ENCODE peak calls at places on chromosomes 6 and 20, in six cellular contexts. D, I, F, V, L and C are unnamed samples.

GRCh38 chr6:11712760-11713159 is 65.8 kb downstream of the ADTRP start:
- DNase-seq in D (no peak), V (no peak), I (peak), L (no peak), F (no peak), C (no peak)

GRCh38 chr6:17630511-17631073 is 30.5 kb downstream of the FAM8A1 start:
- DNase-seq in V (no peak), D (no peak), F (no peak), I (no peak), L (no peak), C (no peak)

GRCh38 chr20:25499855-25500434 is 85.4 kb downstream of the NINL start:
- DNase-seq in I (no peak), L (no peak), F (no peak), D (no peak), V (no peak), C (no peak)

GRCh38 chr6:89611666-89612065 is 26.9 kb downstream of the LYRM2 start:
- DNase-seq in L (no peak), F (no peak), V (no peak), I (no peak), D (no peak), C (peak)

GRCh38 chr6:131073577-131073976 is 10.5 kb upstream of the EPB41L2 start:
- DNase-seq in F (no peak), D (no peak), V (no peak), I (peak), L (no peak), C (no peak)

GRCh38 chr6:131430531-131430930 is 142.5 kb upstream of the ARG1 start:
- DNase-seq in I (no peak), D (no peak), V (no peak), F (no peak), L (no peak), C (no peak)

GRCh38 chr6:35300848-35301247 is 3.2 kb downstream of the DEF6 start:
- DNase-seq in F (no peak), L (no peak), D (no peak), I (peak), V (no peak), C (no peak)

GRCh38 chr20:23088891-23089290 is 2.8 kb upstream of the CD93 start:
- DNase-seq in I (no peak), V (no peak), F (no peak), L (no peak), D (no peak), C (no peak)

GRCh38 chr6:169891846-169892245 is 140.4 kb downstream of the ERMARD start:
- DNase-seq in D (no peak), V (no peak), L (no peak), I (no peak), F (no peak), C (no peak)

GRCh38 chr20:63947638-63948456 is 8.4 kb downstream of the UCKL1 start:
- DNase-seq in F (no peak), V (peak), L (no peak), I (peak), D (peak), C (no peak)

GRCh38 chr6:136728033-136728939 is 64.0 kb downstream of the MAP3K5 start:
- DNase-seq in V (no peak), L (no peak), D (no peak), I (no peak), F (no peak), C (no peak)

GRCh38 chr6:43891072-43891870 is 121.3 kb downstream of the VEGFA start:
- DNase-seq in F (no peak), D (no peak), I (no peak), L (no peak), V (no peak), C (no peak)

GRCh38 chr6:35568967-35569606 is 56.4 kb upstream of the TULP1 start:
- DNase-seq in V (peak), L (peak), I (peak), D (peak), F (peak), C (peak)

GRCh38 chr6:4299476-4299875 is 164.1 kb upstream of the ECI2 start:
- DNase-seq in F (no peak), L (no peak), D (no peak), I (no peak), V (no peak), C (no peak)

GRCh38 chr6:148972481-148972880 is 225.7 kb downstream of the UST start:
- DNase-seq in L (no peak), F (no peak), D (peak), V (no peak), I (peak), C (no peak)

GRCh38 chr6:30896541-30896940 is 11.5 kb upstream of the GTF2H4 start:
- DNase-seq in V (no peak), L (no peak), I (no peak), D (no peak), F (no peak), C (no peak)

GRCh38 chr6:34386316-34387137 is 5.9 kb downstream of the NUDT3 start:
- DNase-seq in D (no peak), F (no peak), L (peak), V (no peak), I (no peak), C (no peak)

GRCh38 chr20:62736407-62737071 is 27.9 kb downstream of the NTSR1 start:
- DNase-seq in I (no peak), L (no peak), D (no peak), V (no peak), F (peak), C (no peak)

GRCh38 chr6:160972111-160972510 is 19.5 kb upstream of the MAP3K4 start:
- DNase-seq in I (no peak), F (no peak), L (peak), D (no peak), V (no peak), C (no peak)